ENCODE peak calls at places on chromosomes 2 and 18, in four cellular contexts. One of them, this sample, is unnamed.
A peak's percentile ranks its signal among the peaks of the same experiment; 100 is the strongest.

GRCh38 chr2:62194558-62195420 is 1.1 kb upstream of the B3GNT2 start:
- DNase-seq in mammary epithelial cell: no peak
- DNase-seq in left ventricle myocardium inferior: no peak
- DNase-seq in right cardiac atrium: peak; percentile 73
- DNase-seq in this sample: no peak

GRCh38 chr2:1824202-1824905 is 80.0 kb upstream of the PXDN start:
- DNase-seq in right cardiac atrium: no peak
- DNase-seq in left ventricle myocardium inferior: no peak
- DNase-seq in mammary epithelial cell: no peak
- DNase-seq in this sample: peak; percentile 71

GRCh38 chr2:190235551-190235950 is 84.1 kb downstream of the HIBCH start:
- DNase-seq in mammary epithelial cell: no peak
- DNase-seq in right cardiac atrium: no peak
- DNase-seq in left ventricle myocardium inferior: no peak
- DNase-seq in this sample: no peak

GRCh38 chr2:230447455-230448451 is 31.8 kb downstream of the SP100 start:
- DNase-seq in left ventricle myocardium inferior: no peak
- DNase-seq in right cardiac atrium: no peak
- DNase-seq in mammary epithelial cell: no peak
- DNase-seq in this sample: no peak

GRCh38 chr2:44691174-44691785 is 250.2 kb upstream of the SIX3 start:
- DNase-seq in left ventricle myocardium inferior: no peak
- DNase-seq in right cardiac atrium: no peak
- DNase-seq in mammary epithelial cell: no peak
- DNase-seq in this sample: no peak

GRCh38 chr2:234628953-234629352 is 132.1 kb upstream of the ARL4C start:
- DNase-seq in left ventricle myocardium inferior: no peak
- DNase-seq in right cardiac atrium: no peak
- DNase-seq in mammary epithelial cell: no peak
- DNase-seq in this sample: no peak

GRCh38 chr18:35581555-35582309 is at the start of gene GALNT1:
- DNase-seq in mammary epithelial cell: peak; percentile 3
- DNase-seq in right cardiac atrium: peak; percentile 73
- DNase-seq in left ventricle myocardium inferior: peak; percentile 37
- DNase-seq in this sample: no peak

GRCh38 chr2:27133195-27133875 is 1.1 kb downstream of the PREB start:
- DNase-seq in mammary epithelial cell: no peak
- DNase-seq in right cardiac atrium: no peak
- DNase-seq in left ventricle myocardium inferior: no peak
- DNase-seq in this sample: no peak

GRCh38 chr2:66507673-66508127 is 72.8 kb downstream of the MEIS1 start:
- DNase-seq in right cardiac atrium: no peak
- DNase-seq in left ventricle myocardium inferior: no peak
- DNase-seq in mammary epithelial cell: no peak
- DNase-seq in this sample: no peak

GRCh38 chr2:72543527-72544216 is 282.2 kb downstream of the EXOC6B start:
- DNase-seq in left ventricle myocardium inferior: no peak
- DNase-seq in mammary epithelial cell: no peak
- DNase-seq in right cardiac atrium: no peak
- DNase-seq in this sample: no peak

GRCh38 chr2:136117909-136118818 is at the start of gene CXCR4:
- DNase-seq in right cardiac atrium: peak; percentile 90
- DNase-seq in left ventricle myocardium inferior: peak; percentile 74
- DNase-seq in mammary epithelial cell: peak; percentile 21
- DNase-seq in this sample: no peak

GRCh38 chr18:76371804-76372203 is 123.2 kb downstream of the ZNF516 start:
- DNase-seq in left ventricle myocardium inferior: no peak
- DNase-seq in mammary epithelial cell: no peak
- DNase-seq in right cardiac atrium: no peak
- DNase-seq in this sample: no peak

GRCh38 chr18:61782545-61782944 is 110.3 kb downstream of the RNF152 start:
- DNase-seq in left ventricle myocardium inferior: no peak
- DNase-seq in right cardiac atrium: no peak
- DNase-seq in mammary epithelial cell: no peak
- DNase-seq in this sample: no peak

GRCh38 chr18:69974365-69974764 is 26.7 kb upstream of the CD226 start:
- DNase-seq in mammary epithelial cell: peak; percentile 51
- DNase-seq in right cardiac atrium: no peak
- DNase-seq in left ventricle myocardium inferior: no peak
- DNase-seq in this sample: no peak

GRCh38 chr2:207126724-207127314 is 38.9 kb downstream of the KLF7 start:
- DNase-seq in mammary epithelial cell: no peak
- DNase-seq in right cardiac atrium: no peak
- DNase-seq in left ventricle myocardium inferior: no peak
- DNase-seq in this sample: no peak

GRCh38 chr18:74402806-74403433 is 54.2 kb downstream of the DIPK1C start:
- DNase-seq in mammary epithelial cell: no peak
- DNase-seq in left ventricle myocardium inferior: no peak
- DNase-seq in right cardiac atrium: no peak
- DNase-seq in this sample: no peak

GRCh38 chr18:45106331-45106774 is 425.7 kb downstream of the SETBP1 start:
- DNase-seq in mammary epithelial cell: no peak
- DNase-seq in left ventricle myocardium inferior: no peak
- DNase-seq in right cardiac atrium: no peak
- DNase-seq in this sample: no peak
- H3K4me1 ChIP-seq in mammary epithelial cell: peaks cover 4% of the 10 kb centered on the region
- H3K4me1 ChIP-seq in left ventricle myocardium inferior: peaks cover 7% of the 10 kb centered on the region
- H3K4me1 ChIP-seq in right cardiac atrium: no peaks in the 10 kb centered on the region
- H3K4me1 ChIP-seq in this sample: peaks cover 4% of the 10 kb centered on the region

DNA sequence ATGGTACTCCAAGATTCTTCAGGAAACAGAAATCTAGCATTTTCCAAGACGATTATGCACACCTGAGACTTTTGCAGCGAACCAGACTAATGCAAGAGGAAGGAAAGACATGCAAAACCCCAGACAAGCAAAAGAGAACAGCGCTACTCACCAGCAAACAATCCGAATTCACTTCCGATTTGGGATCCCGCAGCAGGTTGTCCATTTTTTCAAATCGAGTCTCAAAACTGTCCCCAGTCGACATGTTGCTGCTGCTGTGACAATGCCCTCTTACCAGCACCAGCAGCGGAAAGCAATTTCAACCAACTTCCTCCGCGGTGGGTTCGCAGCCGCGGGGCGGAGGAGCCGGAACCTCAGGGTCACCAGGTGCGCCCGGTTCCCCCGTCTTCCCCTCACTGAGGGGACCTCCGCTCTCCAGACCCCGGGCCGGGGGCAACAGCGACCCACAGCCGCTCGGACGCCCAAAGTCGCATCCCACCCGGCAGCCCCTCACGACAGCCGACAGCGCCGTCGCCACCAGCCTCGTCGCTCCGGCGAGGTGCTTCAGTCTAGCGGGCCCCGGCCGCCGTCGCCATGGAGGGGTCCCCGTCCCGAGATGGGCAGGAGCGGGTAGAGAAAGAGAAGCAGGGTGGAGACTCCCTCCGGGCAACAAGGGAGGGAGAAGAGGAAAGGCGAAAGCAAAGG is 804 bp downstream of the ROCK1 start:
- DNase-seq in left ventricle myocardium inferior: peak; percentile 44
- DNase-seq in right cardiac atrium: peak; percentile 78
- DNase-seq in mammary epithelial cell: peak; percentile 45
- DNase-seq in this sample: no peak
- H3K27ac ChIP-seq in left ventricle myocardium inferior: peak overlapping the region; percentile 97
- H3K27ac ChIP-seq in right cardiac atrium: peak overlapping the region; percentile 91
- H3K27ac ChIP-seq in mammary epithelial cell: peak overlapping the region; percentile 73
- H3K27ac ChIP-seq in this sample: peak overlapping the region; percentile 99

DNA sequence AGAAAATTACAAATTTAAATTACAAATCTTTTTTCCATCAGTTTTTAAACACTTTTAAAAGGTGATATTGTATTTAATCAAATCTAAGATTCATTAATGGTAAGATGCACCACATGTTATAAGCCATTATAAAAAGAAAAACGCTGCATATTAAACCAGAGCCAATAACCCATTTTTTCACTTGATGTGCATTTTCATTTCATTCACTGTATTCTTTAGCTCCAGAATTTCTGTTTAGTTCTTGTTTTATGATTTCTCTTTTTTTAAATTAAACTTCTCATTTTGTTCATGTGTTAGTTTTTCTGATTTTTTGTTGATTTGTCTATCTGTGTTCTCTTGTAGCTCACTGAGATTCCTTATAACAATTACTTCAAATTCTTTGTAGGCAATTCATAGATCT is 62.4 kb upstream of the MBOAT2 start:
- DNase-seq in right cardiac atrium: no peak
- DNase-seq in mammary epithelial cell: no peak
- DNase-seq in left ventricle myocardium inferior: no peak
- DNase-seq in this sample: no peak
- H3K9me3 ChIP-seq in right cardiac atrium: peaks cover 11% of the 10 kb centered on the region
- H3K9me3 ChIP-seq in mammary epithelial cell: peaks cover 9% of the 10 kb centered on the region
- H3K9me3 ChIP-seq in left ventricle myocardium inferior: peaks cover 53% of the 10 kb centered on the region
- H3K9me3 ChIP-seq in this sample: peaks cover 23% of the 10 kb centered on the region

GRCh38 chr18:4851301-4851700 is 345.8 kb downstream of the AKAIN1 start:
- DNase-seq in right cardiac atrium: no peak
- DNase-seq in mammary epithelial cell: no peak
- DNase-seq in left ventricle myocardium inferior: no peak
- DNase-seq in this sample: no peak
- H3K4me1 ChIP-seq in right cardiac atrium: no peaks in the 10 kb centered on the region
- H3K4me1 ChIP-seq in mammary epithelial cell: no peaks in the 10 kb centered on the region
- H3K4me1 ChIP-seq in left ventricle myocardium inferior: no peaks in the 10 kb centered on the region
- H3K4me1 ChIP-seq in this sample: no peaks in the 10 kb centered on the region

GRCh38 chr2:43345391-43345813 is 119.0 kb upstream of the ZFP36L2 start:
- DNase-seq in left ventricle myocardium inferior: peak; percentile 41
- DNase-seq in right cardiac atrium: peak; percentile 71
- DNase-seq in mammary epithelial cell: no peak
- DNase-seq in this sample: no peak
- H3K27ac ChIP-seq in left ventricle myocardium inferior: peak overlapping the region; percentile 89
- H3K27ac ChIP-seq in right cardiac atrium: peak overlapping the region; percentile 63
- H3K27ac ChIP-seq in mammary epithelial cell: no peak overlapping the region
- H3K27ac ChIP-seq in this sample: peak overlapping the region; percentile 60